ENCODE peak calls at places on chromosome 3, in ten cellular contexts. B, F, Y, X, C, H, Z, G, I and Q are unnamed samples.

GRCh38 chr3:83321891-83322290 is 1560.4 kb upstream of the GBE1 start:
- DNase-seq in H (no peak), B (no peak), I (no peak), G (no peak), F (no peak), Z (no peak), Y (no peak), X (no peak), C (no peak), Q (no peak)

GRCh38 chr3:135416182-135416581 is 549.3 kb upstream of the PPP2R3A start:
- DNase-seq in X (no peak), Y (no peak), C (no peak), H (no peak), F (no peak), Z (no peak), G (no peak), B (no peak), I (no peak), Q (no peak)

GRCh38 chr3:47761046-47761445 is 20.6 kb downstream of the SMARCC1 start:
- DNase-seq in B (no peak), G (no peak), H (no peak), Z (no peak), X (no peak), Y (no peak), I (no peak), C (no peak), F (no peak), Q (no peak)

GRCh38 chr3:170440346-170440745 is 21.7 kb downstream of the CLDN11 start:
- DNase-seq in Y (no peak), I (no peak), G (no peak), Z (no peak), B (no peak), C (no peak), H (no peak), X (no peak), F (peak; percentile 11), Q (no peak)

GRCh38 chr3:182967218-182968204 is 12.8 kb downstream of the DCUN1D1 start:
- DNase-seq in H (no peak), X (peak; percentile 32), B (peak; percentile 40), Y (no peak), C (no peak), G (peak; percentile 50), I (no peak), F (no peak), Z (no peak), Q (peak; percentile 37)

GRCh38 chr3:114660124-114660523 is 366.3 kb downstream of the TIGIT start:
- DNase-seq in C (no peak), Z (no peak), H (peak; percentile 30), X (no peak), I (no peak), B (no peak), F (no peak), Y (no peak), G (peak; percentile 11), Q (no peak)

GRCh38 chr3:168272343-168272984 is 176.7 kb upstream of the GOLIM4 start:
- DNase-seq in Z (no peak), I (no peak), B (no peak), G (no peak), F (peak; percentile 2), X (no peak), H (no peak), C (no peak), Y (no peak), Q (no peak)

GRCh38 chr3:129632977-129633376 is 26.5 kb upstream of the PLXND1 start:
- DNase-seq in B (no peak), H (no peak), C (no peak), X (no peak), G (no peak), Y (no peak), F (no peak), I (no peak), Z (no peak), Q (no peak)

GRCh38 chr3:48268936-48269551 is 28.1 kb downstream of the ZNF589 start:
- DNase-seq in F (peak; percentile 67), G (no peak), C (no peak), B (no peak), H (peak; percentile 13), Y (no peak), I (peak; percentile 26), Z (peak; percentile 47), X (peak; percentile 23), Q (no peak)

GRCh38 chr3:123788706-123789105 is 95.4 kb downstream of the MYLK start:
- DNase-seq in X (no peak), H (no peak), F (no peak), G (no peak), Y (no peak), I (no peak), B (no peak), C (no peak), Z (no peak), Q (no peak)

GRCh38 chr3:39052613-39053012 is 797 bp downstream of the WDR48 start:
- DNase-seq in C (no peak), H (no peak), Z (no peak), F (no peak), G (no peak), I (no peak), B (no peak), X (no peak), Y (no peak), Q (no peak)

GRCh38 chr3:161672478-161672877 is 175.9 kb downstream of the OTOL1 start:
- DNase-seq in G (no peak), X (no peak), B (no peak), H (no peak), Y (no peak), F (no peak), C (no peak), Z (no peak), I (no peak), Q (no peak)

GRCh38 chr3:67073812-67074211 is 75.7 kb downstream of the KBTBD8 start:
- DNase-seq in Z (no peak), B (no peak), X (no peak), F (no peak), G (no peak), C (no peak), Y (no peak), H (no peak), I (no peak), Q (no peak)

GRCh38 chr3:181567446-181568075 is 144.2 kb upstream of the SOX2 start:
- DNase-seq in I (no peak), F (no peak), X (no peak), Y (no peak), C (no peak), H (no peak), B (no peak), G (no peak), Z (no peak), Q (no peak)

GRCh38 chr3:94862703-94863102 is 799.8 kb downstream of the NSUN3 start:
- DNase-seq in H (no peak), Y (no peak), I (no peak), F (peak; percentile 74), C (no peak), X (no peak), G (peak; percentile 14), Z (no peak), B (no peak), Q (peak; percentile 9)

GRCh38 chr3:176183181-176183580 is 1014.1 kb downstream of the TBL1XR1 start:
- DNase-seq in Y (no peak), F (no peak), C (no peak), B (no peak), Z (no peak), X (no peak), I (no peak), G (no peak), H (no peak), Q (no peak)

GRCh38 chr3:149473991-149474819 is at the start of gene TM4SF4:
- DNase-seq in B (no peak), H (no peak), Y (no peak), G (no peak), C (no peak), Z (no peak), I (no peak), F (peak; percentile 4), X (no peak), Q (no peak)

GRCh38 chr3:100556656-100557310 is 52.6 kb upstream of the ADGRG7 start:
- DNase-seq in Z (no peak), X (no peak), Y (no peak), I (no peak), F (peak; percentile 43), H (no peak), B (no peak), G (no peak), C (no peak), Q (no peak)

GRCh38 chr3:33218072-33218445 is 551 bp downstream of the SUSD5 start:
- DNase-seq in Y (no peak), C (no peak), B (no peak), I (no peak), X (no peak), Z (no peak), F (no peak), G (no peak), H (no peak), Q (no peak)

GRCh38 chr3:13791501-13792490 is 88.1 kb downstream of the WNT7A start:
- DNase-seq in X (no peak), H (no peak), Z (no peak), I (no peak), F (no peak), G (no peak), C (no peak), Y (no peak), B (no peak), Q (no peak)

GRCh38 chr3:48820626-48821324 is 26.9 kb downstream of the PRKAR2A start:
- DNase-seq in C (no peak), X (no peak), Z (no peak), Y (no peak), G (no peak), B (no peak), F (no peak), I (no peak), H (no peak), Q (no peak)

GRCh38 chr3:38153986-38154608 is 11.2 kb upstream of the OXSR1 start:
- DNase-seq in I (no peak), C (no peak), Y (no peak), G (no peak), H (no peak), B (no peak), F (peak; percentile 19), X (no peak), Z (no peak), Q (no peak)

GRCh38 chr3:69787436-69788168 is 48.3 kb downstream of the MITF start:
- DNase-seq in I (no peak), F (peak; percentile 2), H (no peak), G (no peak), Y (no peak), B (no peak), Z (no peak), C (peak; percentile 43), X (no peak), Q (no peak)

GRCh38 chr3:41697702-41698101 is 264.2 kb downstream of the ULK4 start:
- DNase-seq in C (no peak), G (no peak), I (no peak), H (no peak), Z (no peak), F (no peak), B (no peak), Y (no peak), X (no peak), Q (no peak)

GRCh38 chr3:192133271-192133670 is 594.1 kb downstream of the FGF12 start:
- DNase-seq in H (no peak), C (no peak), F (no peak), Z (no peak), X (no peak), I (no peak), Y (no peak), G (no peak), B (no peak), Q (no peak)

GRCh38 chr3:183825380-183826161 is at the start of gene MAP6D1:
- DNase-seq in I (no peak), C (peak; percentile 5), F (peak; percentile 76), Y (no peak), B (peak; percentile 75), X (peak; percentile 10), H (peak; percentile 61), Z (peak; percentile 13), G (no peak), Q (peak; percentile 80)

GRCh38 chr3:50405249-50405648 is 45.9 kb upstream of the TMEM115 start:
- DNase-seq in H (no peak), G (no peak), Y (no peak), Z (no peak), C (no peak), F (no peak), X (no peak), I (no peak), B (no peak), Q (peak; percentile 64)

GRCh38 chr3:19226516-19226915 is 78.2 kb downstream of the KCNH8 start:
- DNase-seq in F (no peak), C (no peak), B (no peak), G (no peak), Z (no peak), X (no peak), I (no peak), H (no peak), Y (no peak), Q (no peak)